ENCODE peak calls at places on chromosome 18, in six cellular contexts. P is mucosa of gallbladder, B is right cardiac atrium, R is kidney glomerular epithelial cell, V is HTR-8/SVneo, S is left cardiac atrium. F is an unnamed sample.

GRCh38 chr18:51194604-51195003 is 2.9 kb downstream of the MEX3C start:
- DNase-seq in P (no peak), R (no peak), B (no peak), V (no peak), S (no peak), F (no peak)

GRCh38 chr18:26040051-26040656 is 50.3 kb downstream of the SS18 start:
- DNase-seq in B (no peak), P (no peak), V (no peak), S (no peak), R (no peak), F (no peak)

GRCh38 chr18:10122116-10122515 is 208.3 kb downstream of the VAPA start:
- DNase-seq in P (no peak), R (no peak), B (no peak), V (peak), S (no peak), F (no peak)

GRCh38 chr18:3721771-3722661 is 272.0 kb downstream of the TGIF1 start:
- DNase-seq in B (no peak), R (no peak), P (no peak), V (no peak), S (no peak), F (no peak)

GRCh38 chr18:57942090-57942489 is 101.9 kb upstream of the NEDD4L start:
- DNase-seq in P (no peak), B (no peak), S (no peak), R (no peak), V (no peak), F (no peak)

GRCh38 chr18:7904529-7904928 is 337.4 kb downstream of the PTPRM start:
- DNase-seq in V (no peak), P (no peak), S (no peak), R (no peak), B (no peak), F (no peak)

GRCh38 chr18:58591286-58591685 is 37.6 kb downstream of the ALPK2 start:
- DNase-seq in S (no peak), P (no peak), V (no peak), B (no peak), R (no peak), F (no peak)

GRCh38 chr18:59380706-59381105 is 21.6 kb upstream of the LMAN1 start:
- DNase-seq in R (no peak), B (no peak), V (no peak), P (no peak), S (no peak), F (no peak)

GRCh38 chr18:48886520-48887293 is 64.1 kb downstream of the SMAD7 start:
- DNase-seq in B (peak), V (no peak), R (no peak), P (no peak), S (peak), F (no peak)

GRCh38 chr18:69677595-69677994 is 270.1 kb downstream of the CD226 start:
- DNase-seq in S (no peak), B (no peak), V (no peak), P (no peak), R (no peak), F (no peak)

GRCh38 chr18:21997207-21998143 is 171.9 kb upstream of the GATA6 start:
- DNase-seq in P (peak), R (peak), B (no peak), V (peak), S (no peak), F (no peak)

GRCh38 chr18:13405305-13406038 is 186.9 kb downstream of the LDLRAD4 start:
- DNase-seq in R (no peak), V (no peak), P (no peak), S (no peak), B (no peak), F (no peak)

GRCh38 chr18:21439453-21439852 is 161.1 kb downstream of the ESCO1 start:
- DNase-seq in S (no peak), P (no peak), R (peak), B (no peak), V (peak), F (no peak)

GRCh38 chr18:27546991-27547390 is 361.9 kb upstream of the CHST9 start:
- DNase-seq in B (no peak), V (no peak), R (no peak), P (no peak), S (no peak), F (no peak)

GRCh38 chr18:26961805-26962204 is 96.3 kb upstream of the AQP4 start:
- DNase-seq in S (no peak), V (no peak), B (no peak), R (no peak), P (no peak), F (no peak)

GRCh38 chr18:22848618-22849017 is 84.5 kb upstream of the RBBP8 start:
- DNase-seq in R (peak), S (no peak), P (no peak), B (no peak), V (no peak), F (no peak)

GRCh38 chr18:50819027-50819726 is 639 bp downstream of the MRO start:
- DNase-seq in S (peak), B (peak), P (peak), V (peak), R (no peak), F (peak)

GRCh38 chr18:47756364-47757016 is 174.0 kb downstream of the SMAD2 start:
- DNase-seq in S (peak), V (peak), B (peak), P (peak), R (peak), F (peak)

GRCh38 chr18:79394438-79395307 is 1.1 kb upstream of the NFATC1 start:
- DNase-seq in V (no peak), S (peak), B (peak), P (no peak), R (no peak), F (no peak)

GRCh38 chr18:21112543-21113105 is 1.0 kb upstream of the ROCK1 start:
- DNase-seq in B (no peak), V (no peak), R (no peak), P (no peak), S (no peak), F (no peak)

GRCh38 chr18:36075862-36076587 is 8.7 kb upstream of the RPRD1A start:
- DNase-seq in S (no peak), R (no peak), P (no peak), V (no peak), B (no peak), F (no peak)

GRCh38 chr18:34729264-34729663 is 19.2 kb downstream of the DTNA start:
- DNase-seq in P (no peak), V (no peak), R (peak), B (no peak), S (no peak), F (peak)

GRCh38 chr18:8595445-8595844 is 13.8 kb upstream of the RAB12 start:
- DNase-seq in B (no peak), V (no peak), S (no peak), P (no peak), R (no peak), F (no peak)

GRCh38 chr18:1585881-1586488 is 681.3 kb downstream of the ADCYAP1 start:
- DNase-seq in R (peak), B (no peak), V (peak), P (no peak), S (no peak), F (no peak)

GRCh38 chr18:8758466-8758865 is 53.1 kb downstream of the MTCL1 start:
- DNase-seq in P (no peak), B (no peak), R (no peak), S (no peak), V (no peak), F (no peak)

F was measured in transverse colon.